ENCODE peak calls at places on chromosomes 11 and 22, in six cellular contexts. B is foreskin fibroblast, M is fibroblast of pulmonary artery, E is PC-9, S is Caco-2, X is NB4. U is an unnamed sample.

GRCh38 chr11:117273550-117274289 is 17.4 kb upstream of the BACE1-AS start:
- DNase-seq in B (peak; percentile 64), M (peak; percentile 87), E (no peak), S (no peak), X (peak; percentile 96), U (peak; percentile 38)

GRCh38 chr22:42805016-42805997 is 51.8 kb downstream of the ARFGAP3 start:
- DNase-seq in B (no peak), M (no peak), E (no peak), S (no peak), X (no peak), U (no peak)

GRCh38 chr11:85791326-85791990 is 19.5 kb downstream of the SYTL2 start:
- DNase-seq in B (no peak), M (no peak), E (no peak), S (peak; percentile 63), X (no peak), U (no peak)

GRCh38 chr22:46052801-46053562 is 76.0 kb upstream of the WNT7B start:
- DNase-seq in B (no peak), M (peak; percentile 47), E (peak; percentile 75), S (no peak), X (no peak), U (no peak)

GRCh38 chr22:37128555-37129281 is 19.2 kb upstream of the TMPRSS6 start:
- DNase-seq in B (no peak), M (no peak), E (no peak), S (no peak), X (no peak), U (no peak)

GRCh38 chr22:30872282-30873041 is 96.1 kb downstream of the MORC2 start:
- DNase-seq in B (no peak), M (no peak), E (no peak), S (no peak), X (no peak), U (no peak)

GRCh38 chr22:36406139-36406538 is 18.4 kb upstream of the MYH9 start:
- DNase-seq in B (no peak), M (no peak), E (peak; percentile 61), S (no peak), X (no peak), U (no peak)

GRCh38 chr11:8218840-8219239 is 44.8 kb downstream of the LMO1 start:
- DNase-seq in B (no peak), M (no peak), E (no peak), S (peak; percentile 11), X (no peak), U (no peak)

GRCh38 chr11:94151903-94152677 is 23.4 kb downstream of the PANX1 start:
- DNase-seq in B (peak; percentile 79), M (peak; percentile 69), E (peak; percentile 97), S (peak; percentile 36), X (peak; percentile 46), U (no peak)

GRCh38 chr22:24977370-24978230 is 25.1 kb downstream of the KIAA1671 start:
- DNase-seq in B (no peak), M (peak; percentile 40), E (no peak), S (no peak), X (no peak), U (no peak)

GRCh38 chr11:69018924-69019323 is 5.9 kb upstream of the MRGPRF start:
- DNase-seq in B (peak; percentile 71), M (no peak), E (no peak), S (no peak), X (peak; percentile 83), U (no peak)

GRCh38 chr11:104661481-104661880 is 236.8 kb downstream of the CASP12 start:
- DNase-seq in B (no peak), M (no peak), E (no peak), S (no peak), X (peak; percentile 45), U (no peak)

GRCh38 chr22:35269630-35270029 is 12.3 kb downstream of the HMGXB4 start:
- DNase-seq in B (no peak), M (no peak), E (no peak), S (no peak), X (no peak), U (no peak)

GRCh38 chr11:2928605-2929510 is at the start of gene PHLDA2:
- DNase-seq in B (peak; percentile 82), M (peak; percentile 71), E (no peak), S (peak; percentile 76), X (peak; percentile 54), U (no peak)

DNA sequence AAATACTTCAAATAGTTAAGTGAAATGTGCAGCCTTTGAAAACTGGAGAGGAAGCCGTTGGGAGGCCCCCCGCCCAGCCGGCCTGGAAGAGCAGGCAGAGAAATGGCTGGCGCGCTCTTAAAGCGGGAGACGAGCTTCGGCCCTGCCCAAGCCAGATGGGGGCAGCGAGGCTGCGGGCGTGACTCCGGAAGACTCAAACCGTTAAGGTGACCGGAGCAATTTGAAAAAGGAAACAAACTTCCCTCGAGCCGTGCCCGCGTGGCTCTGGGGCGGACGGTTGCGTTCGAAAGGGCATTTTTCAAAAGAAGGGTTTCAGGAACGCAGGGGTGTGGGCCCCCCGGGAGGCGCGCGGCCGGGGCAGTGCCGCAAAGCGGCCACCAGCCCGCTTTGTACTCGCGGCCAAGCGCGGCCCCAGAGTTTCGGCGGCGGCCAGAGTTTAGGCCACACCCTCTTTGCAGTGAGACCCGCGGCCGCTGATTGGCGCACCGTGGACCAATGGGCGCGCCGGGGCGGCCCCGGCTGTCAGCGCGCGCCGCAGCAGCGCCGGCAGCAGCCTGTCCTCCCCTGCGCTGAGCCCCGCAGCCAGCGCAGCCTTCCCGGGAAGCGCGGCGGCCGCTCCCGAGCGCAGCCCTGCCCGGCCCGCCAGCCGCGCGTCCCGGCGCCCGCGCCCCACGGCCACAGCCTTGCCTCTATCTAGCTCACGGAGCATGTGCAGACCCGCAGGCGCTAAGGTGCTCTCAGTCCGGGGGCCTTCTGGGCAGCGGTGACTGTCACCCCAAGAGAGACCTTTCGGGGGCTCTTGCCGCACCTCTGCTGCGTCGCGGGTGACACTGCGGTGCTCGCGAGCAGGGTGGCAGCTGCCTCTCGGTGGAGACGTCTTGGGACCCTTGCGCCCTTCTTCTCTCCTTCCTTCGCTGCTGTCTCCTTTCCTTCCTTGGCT is at the start of gene NAV2:
- DNase-seq in B (peak; percentile 97), M (peak; percentile 92), E (peak; percentile 78), S (peak; percentile 96), X (peak; percentile 92), U (peak; percentile 71)
- TF ChIP-seq CTCF in B (no peak), M (no peak), E (no peak), S (no peak), X (no peak), U (no peak)

GRCh38 chr11:77109236-77110019 is 6.8 kb downstream of the OMP start:
- DNase-seq in B (peak; percentile 49), M (peak; percentile 46), E (no peak), S (no peak), X (no peak), U (peak; percentile 88)
- H3K4me3 ChIP-seq in B (no peak overlapping the region), M (no peak overlapping the region), E (no peak overlapping the region), S (no peak overlapping the region), X (no peak overlapping the region), U (no peak overlapping the region)

DNA sequence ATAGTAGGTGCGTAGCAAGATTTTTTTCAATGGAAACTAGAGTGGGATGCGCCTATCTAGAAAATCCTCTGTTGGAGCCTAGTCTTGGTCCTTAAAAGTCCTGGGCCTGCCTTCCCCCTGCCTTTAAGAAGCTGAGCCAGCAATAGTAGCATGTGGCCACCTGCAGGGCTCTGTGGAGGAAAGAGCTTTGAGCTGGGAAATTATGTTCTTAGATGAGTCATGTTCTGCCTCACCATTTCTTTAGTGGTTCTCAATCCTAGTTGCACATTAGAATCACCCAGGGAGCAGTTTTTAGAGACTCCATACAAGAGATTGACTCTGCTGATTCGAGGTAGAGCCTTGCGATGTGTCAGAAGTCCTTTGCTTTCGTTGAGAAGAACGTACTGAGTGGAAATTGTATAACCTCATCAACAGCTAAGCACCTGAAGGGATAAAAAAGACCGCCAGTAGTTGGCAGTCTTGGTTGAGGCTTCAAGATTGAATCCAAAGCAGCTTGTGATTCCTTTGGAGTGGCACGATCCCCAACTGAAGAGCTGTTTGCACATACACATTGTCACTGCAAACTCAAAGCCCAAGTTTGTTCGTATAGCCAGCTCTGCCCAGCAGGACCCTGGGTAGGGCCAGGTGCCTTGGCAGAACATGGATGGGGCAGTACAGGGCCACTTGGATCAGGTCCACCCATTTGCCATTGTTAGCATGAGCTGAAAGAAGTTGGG is 133.3 kb downstream of the COMMD9 start:
- DNase-seq in B (no peak), M (no peak), E (no peak), S (no peak), X (no peak), U (no peak)
- TF ChIP-seq CTCF in B (no peak), M (no peak), E (no peak), S (no peak), X (no peak), U (peak; percentile 13)

DNA sequence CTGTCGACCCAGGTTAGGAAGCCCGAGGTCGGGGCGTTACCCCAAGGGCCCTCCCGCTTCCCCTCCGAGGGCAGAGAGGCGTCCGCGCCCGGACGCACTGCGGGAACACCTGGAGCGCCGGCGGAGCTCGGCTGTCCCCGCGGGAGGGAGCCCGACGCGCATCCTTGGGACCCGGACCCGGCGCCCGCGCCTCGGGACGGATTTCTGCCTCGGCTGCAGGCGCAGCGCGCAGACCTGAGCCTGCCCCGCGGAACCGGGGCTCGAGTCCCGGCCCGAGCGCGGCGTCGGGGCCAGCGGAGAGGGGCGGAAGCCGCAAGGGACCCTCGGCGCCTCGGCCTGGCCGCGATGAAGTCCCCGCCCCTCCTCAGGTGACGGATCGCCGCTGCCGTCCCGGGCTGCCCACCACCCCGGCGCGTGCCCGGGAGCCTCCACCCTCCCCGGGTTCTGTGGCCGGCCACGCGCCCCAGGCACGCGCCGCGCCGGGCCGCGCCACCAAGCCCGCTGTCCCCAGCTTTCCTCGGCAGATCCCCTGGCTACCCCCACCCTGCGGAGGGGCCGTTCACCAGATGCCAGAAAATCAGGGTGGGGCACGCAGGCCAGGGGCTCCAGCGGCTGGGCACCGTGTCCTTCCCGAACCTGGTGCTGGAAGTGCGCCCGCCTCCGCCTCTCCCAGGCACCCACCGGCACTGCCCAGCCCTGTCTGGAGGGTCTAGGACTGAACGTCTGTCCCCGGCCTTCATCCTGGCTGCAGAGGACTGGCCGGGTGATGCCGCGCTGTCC is 407 bp downstream of the GLB1L3 start:
- DNase-seq in B (no peak), M (no peak), E (no peak), S (no peak), X (no peak), U (no peak)
- H3K4me3 ChIP-seq in B (no peak overlapping the region), M (no peak overlapping the region), E (no peak overlapping the region), S (peak overlapping the region; percentile 24), X (no peak overlapping the region), U (peak overlapping the region; percentile 27)